ENCODE peak calls at places on chromosomes 5 and 9, in nine cellular contexts. L, N, J, R, K, G, U, Q and S are unnamed samples.

GRCh38 chr5:29367176-29367833 is 1826.2 kb upstream of the CDH6 start:
- DNase-seq in L (no peak), N (peak), J (no peak), R (no peak), K (no peak), G (no peak), U (no peak), Q (no peak), S (no peak)

GRCh38 chr5:16673241-16673998 is 56.6 kb upstream of the RETREG1 start:
- DNase-seq in L (no peak), N (no peak), J (no peak), R (peak), K (no peak), G (no peak), U (peak), Q (peak), S (no peak)

GRCh38 chr9:131713016-131713415 is 26.9 kb downstream of the RAPGEF1 start:
- DNase-seq in L (no peak), N (no peak), J (no peak), R (no peak), K (no peak), G (no peak), U (no peak), Q (no peak), S (no peak)

GRCh38 chr9:21340735-21341134 is 5.5 kb upstream of the KLHL9 start:
- DNase-seq in L (no peak), N (no peak), J (no peak), R (no peak), K (no peak), G (no peak), U (no peak), Q (no peak), S (no peak)

GRCh38 chr5:65811004-65811403 is 89.0 kb downstream of the NLN start:
- DNase-seq in L (peak), N (no peak), J (peak), R (no peak), K (peak), G (no peak), U (no peak), Q (no peak), S (no peak)

GRCh38 chr5:74378464-74378863 is 262.1 kb downstream of the ENC1 start:
- DNase-seq in L (peak), N (no peak), J (no peak), R (no peak), K (peak), G (no peak), U (no peak), Q (no peak), S (no peak)

GRCh38 chr9:3879731-3880493 is 354.1 kb upstream of the RFX3 start:
- DNase-seq in L (no peak), N (no peak), J (no peak), R (peak), K (peak), G (no peak), U (peak), Q (no peak), S (no peak)

GRCh38 chr5:72194846-72195245 is 87.6 kb downstream of the MAP1B start:
- DNase-seq in L (no peak), N (no peak), J (no peak), R (no peak), K (no peak), G (no peak), U (no peak), Q (no peak), S (no peak)

GRCh38 chr5:180194410-180195345 is 14.3 kb downstream of the RASGEF1C start:
- DNase-seq in L (no peak), N (no peak), J (no peak), R (no peak), K (no peak), G (no peak), U (no peak), Q (no peak), S (no peak)

GRCh38 chr9:12554636-12555035 is 138.5 kb upstream of the TYRP1 start:
- DNase-seq in L (peak), N (no peak), J (peak), R (peak), K (peak), G (no peak), U (no peak), Q (no peak), S (no peak)

GRCh38 chr5:9774472-9775079 is 144.4 kb upstream of the TAS2R1 start:
- DNase-seq in L (peak), N (no peak), J (peak), R (no peak), K (peak), G (no peak), U (no peak), Q (no peak), S (no peak)

GRCh38 chr9:117340422-117340821 is 74.4 kb downstream of the ASTN2 start:
- DNase-seq in L (no peak), N (no peak), J (no peak), R (no peak), K (no peak), G (no peak), U (no peak), Q (no peak), S (no peak)

GRCh38 chr5:106321242-106321641 is 1349.5 kb downstream of the EFNA5 start:
- DNase-seq in L (peak), N (no peak), J (no peak), R (no peak), K (peak), G (peak), U (no peak), Q (no peak), S (no peak)